ENCODE peak calls at places on chromosomes 5 and 9, in six cellular contexts. D, S, R, K, Y and M are unnamed samples.
A peak's percentile ranks its signal among the peaks of the same experiment; 100 is the strongest.

GRCh38 chr9:127838375-127839078 is 15.9 kb downstream of the ENG start:
- DNase-seq in Y (no peak), K (peak; percentile 95), R (peak; percentile 92), D (no peak), S (peak; percentile 87), M (peak; percentile 80)

GRCh38 chr9:110580850-110581249 is 1.3 kb upstream of the SVEP1 start:
- DNase-seq in D (no peak), R (no peak), S (no peak), Y (no peak), K (no peak), M (no peak)

GRCh38 chr5:36450229-36451024 is 148.7 kb upstream of the RANBP3L start:
- DNase-seq in S (no peak), D (no peak), Y (no peak), K (no peak), R (no peak), M (no peak)

GRCh38 chr9:4259489-4259888 is 40.4 kb downstream of the GLIS3 start:
- DNase-seq in K (no peak), R (no peak), Y (no peak), S (no peak), D (no peak), M (no peak)

GRCh38 chr9:69178583-69179011 is 4.5 kb downstream of the TJP2 start:
- DNase-seq in R (no peak), S (no peak), D (no peak), K (no peak), Y (no peak), M (no peak)

GRCh38 chr5:135127604-135128240 is 93.7 kb upstream of the PITX1 start:
- DNase-seq in K (no peak), Y (no peak), R (no peak), S (no peak), D (no peak), M (no peak)

GRCh38 chr5:159915913-159916840 is at the start of gene ADRA1B:
- DNase-seq in K (no peak), Y (peak; percentile 83), D (peak; percentile 39), R (peak; percentile 88), S (peak; percentile 83), M (peak; percentile 85)

GRCh38 chr9:119273325-119273904 is 95.8 kb downstream of the BRINP1 start:
- DNase-seq in S (no peak), K (no peak), R (no peak), D (no peak), Y (no peak), M (no peak)

GRCh38 chr9:76810377-76810957 is 46.2 kb downstream of the PCA3 start:
- DNase-seq in S (no peak), K (no peak), D (no peak), Y (peak; percentile 54), R (no peak), M (no peak)

GRCh38 chr5:32339198-32339597 is 26.5 kb upstream of the MTMR12 start:
- DNase-seq in R (no peak), Y (no peak), K (no peak), S (no peak), D (no peak), M (no peak)

GRCh38 chr5:66989286-66989685 is 207.3 kb downstream of the CD180 start:
- DNase-seq in Y (no peak), S (no peak), K (no peak), D (no peak), R (no peak), M (no peak)

GRCh38 chr5:57777174-57777581 is 294.6 kb upstream of the ACTBL2 start:
- DNase-seq in Y (no peak), R (no peak), K (no peak), D (no peak), S (no peak), M (no peak)

GRCh38 chr5:127431977-127432376 is 85.5 kb upstream of the PRRC1 start:
- DNase-seq in K (no peak), R (no peak), S (no peak), Y (no peak), D (no peak), M (no peak)

GRCh38 chr5:68711311-68712200 is 382.3 kb upstream of the SLC30A5 start:
- DNase-seq in Y (no peak), S (no peak), K (no peak), D (no peak), R (peak; percentile 51), M (no peak)

GRCh38 chr9:91915524-91916266 is 34.3 kb downstream of the ROR2 start:
- DNase-seq in K (no peak), R (no peak), S (no peak), Y (no peak), D (no peak), M (no peak)
- TF ChIP-seq CTCF in K (no peak), R (no peak), S (no peak), Y (no peak), D (no peak), M (no peak)

GRCh38 chr9:131393622-131394463 is at the start of gene PRRC2B:
- DNase-seq in R (peak; percentile 98), K (peak; percentile 31), D (peak; percentile 75), S (peak; percentile 89), Y (peak; percentile 93), M (peak; percentile 91)
- TF ChIP-seq CTCF in R (peak; percentile 63), K (peak; percentile 41), D (peak; percentile 56), S (no peak), Y (peak; percentile 24), M (peak; percentile 40)

GRCh38 chr5:119746984-119747383 is 117.6 kb downstream of the FAM170A start:
- DNase-seq in Y (no peak), K (no peak), D (no peak), S (no peak), R (no peak), M (no peak)

GRCh38 chr5:119742311-119742710 is 113.0 kb downstream of the FAM170A start:
- DNase-seq in K (no peak), S (no peak), R (no peak), Y (no peak), D (no peak), M (no peak)

GRCh38 chr5:119745976-119746375 is 116.6 kb downstream of the FAM170A start:
- DNase-seq in D (no peak), K (no peak), S (no peak), Y (no peak), R (no peak), M (no peak)

DNA sequence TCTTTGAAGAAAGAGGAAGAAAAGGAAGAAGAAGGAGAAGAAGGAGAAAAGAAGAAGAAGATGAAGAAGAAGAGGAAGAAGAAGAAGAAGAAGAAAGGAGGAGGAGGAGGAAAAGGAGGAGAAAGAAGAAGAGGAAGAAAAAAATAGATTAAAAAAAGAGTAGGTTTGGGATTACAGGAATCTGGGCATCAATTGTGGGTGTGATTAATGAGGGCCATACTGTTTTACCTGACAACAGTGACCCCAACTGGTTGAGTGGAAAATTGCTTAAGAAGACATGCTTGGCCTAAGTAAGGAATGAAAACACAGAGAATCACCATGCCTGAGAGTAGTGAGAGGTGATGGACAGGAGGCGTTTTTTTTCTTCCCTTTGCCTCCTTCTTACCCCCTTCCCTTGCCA is 114.6 kb downstream of the FAM170A start:
- DNase-seq in D (no peak), K (no peak), R (no peak), S (no peak), Y (no peak), M (no peak)
- TF ChIP-seq CTCF in D (no peak), K (no peak), R (no peak), S (no peak), Y (peak; percentile 35), M (peak; percentile 49)

DNA sequence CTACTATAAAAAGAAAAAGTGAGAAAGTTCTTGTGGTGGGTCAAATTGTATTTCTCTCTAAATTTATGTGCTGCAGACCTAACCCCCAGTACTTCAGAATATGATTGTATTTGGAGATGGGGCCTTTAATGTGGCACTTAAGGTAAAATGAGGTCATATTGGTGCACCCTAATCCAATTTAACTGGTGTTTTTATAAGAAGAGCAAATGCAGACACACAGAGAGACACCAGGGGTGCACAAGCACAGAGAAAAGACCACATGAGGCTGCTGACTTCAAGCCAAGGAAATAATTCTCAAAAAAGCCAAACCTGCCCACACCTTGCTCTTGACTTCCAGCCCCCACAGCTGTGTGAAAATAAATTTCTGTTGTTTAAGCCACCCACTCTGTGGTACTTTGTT is 80.2 kb upstream of the HTR4 start:
- DNase-seq in D (no peak), R (no peak), Y (no peak), S (no peak), K (no peak), M (no peak)
- TF ChIP-seq CTCF in D (no peak), R (no peak), Y (no peak), S (no peak), K (no peak), M (no peak)

DNA sequence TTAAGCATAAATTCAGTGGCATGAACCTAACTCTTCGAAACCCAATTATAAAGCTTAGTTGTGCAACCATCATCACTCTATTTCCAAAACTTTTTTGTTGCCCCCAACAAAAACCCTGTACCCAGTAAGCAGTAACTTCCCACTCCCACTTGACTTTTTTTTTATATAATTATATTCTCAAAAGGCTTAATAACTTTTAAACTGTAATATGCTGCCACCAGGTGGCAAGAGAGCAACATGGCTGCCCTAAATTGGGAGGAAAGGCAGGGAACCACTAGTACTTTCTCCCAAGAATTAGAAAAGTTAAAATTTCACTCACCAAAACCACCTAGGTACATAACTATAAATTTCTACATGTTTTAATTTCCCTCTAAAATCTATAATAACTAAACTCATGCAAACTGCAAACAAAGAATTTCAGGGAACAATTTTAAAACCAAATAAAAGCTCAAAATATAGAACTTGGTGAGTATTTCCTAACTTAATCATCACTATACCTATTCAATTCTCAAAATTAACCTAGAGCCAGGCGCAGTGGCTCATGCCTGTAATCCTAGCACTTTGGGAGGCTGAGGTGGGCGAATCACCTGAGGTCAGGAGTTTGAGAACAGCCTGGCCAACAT is 50.2 kb upstream of the RNF38 start:
- DNase-seq in K (no peak), R (no peak), Y (no peak), D (no peak), S (no peak), M (no peak)
- TF ChIP-seq CTCF in K (peak; percentile 58), R (peak; percentile 56), Y (peak; percentile 85), D (peak; percentile 54), S (peak; percentile 75), M (peak; percentile 71)

GRCh38 chr9:24051587-24051986 is 225.5 kb upstream of the ELAVL2 start:
- DNase-seq in K (no peak), S (no peak), Y (no peak), D (no peak), R (no peak), M (no peak)
- TF ChIP-seq CTCF in K (no peak), S (no peak), Y (no peak), D (no peak), R (no peak), M (no peak)